ENCODE peak calls at places on chromosome 10, in four cellular contexts. O is tibial nerve, G is gastrocnemius medialis, T is A549. M is an unnamed sample.

GRCh38 chr10:109899578-109900355 is 23.5 kb downstream of the XPNPEP1 start:
- DNase-seq in O (peak), G (peak), T (no peak), M (no peak)

GRCh38 chr10:67705921-67706320 is 9.9 kb upstream of the CTNNA3 start:
- DNase-seq in O (no peak), G (no peak), T (no peak), M (no peak)

GRCh38 chr10:86203162-86203905 is 163.3 kb downstream of the GRID1 start:
- DNase-seq in O (no peak), G (no peak), T (no peak), M (no peak)

GRCh38 chr10:114551310-114551972 is 106.6 kb downstream of the ABLIM1 start:
- DNase-seq in O (peak), G (peak), T (no peak), M (no peak)

GRCh38 chr10:46094931-46095755 is 49.1 kb upstream of the MSMB start:
- DNase-seq in O (no peak), G (no peak), T (no peak), M (no peak)

GRCh38 chr10:12337973-12338372 is 11.4 kb upstream of the CAMK1D start:
- DNase-seq in O (no peak), G (no peak), T (no peak), M (no peak)

GRCh38 chr10:99872367-99873162 is 90.1 kb downstream of the ABCC2 start:
- DNase-seq in O (no peak), G (peak), T (no peak), M (no peak)

GRCh38 chr10:120400601-120401000 is 56.4 kb upstream of the PLPP4 start:
- DNase-seq in O (no peak), G (no peak), T (no peak), M (no peak)

GRCh38 chr10:7972367-7972766 is 82.1 kb upstream of the GATA3 start:
- DNase-seq in O (no peak), G (no peak), T (no peak), M (no peak)

GRCh38 chr10:114647545-114648138 is 10.4 kb downstream of the ABLIM1 start:
- DNase-seq in O (no peak), G (no peak), T (no peak), M (no peak)

GRCh38 chr10:26439436-26440090 is 1.4 kb downstream of the APBB1IP start:
- DNase-seq in O (no peak), G (no peak), T (no peak), M (no peak)

GRCh38 chr10:132642732-132643008 is 105.1 kb downstream of the INPP5A start:
- DNase-seq in O (no peak), G (no peak), T (no peak), M (no peak)

GRCh38 chr10:56622335-56622973 is 261.4 kb upstream of the ZWINT start:
- DNase-seq in O (no peak), G (no peak), T (no peak), M (no peak)

GRCh38 chr10:34305189-34305588 is 509.9 kb downstream of the PARD3 start:
- DNase-seq in O (no peak), G (no peak), T (no peak), M (no peak)

GRCh38 chr10:17910144-17910789 is 41.5 kb upstream of the SLC39A12 start:
- DNase-seq in O (peak), G (no peak), T (peak), M (no peak)

GRCh38 chr10:91604936-91605534 is 27.8 kb downstream of the PPP1R3C start:
- DNase-seq in O (no peak), G (no peak), T (no peak), M (no peak)

GRCh38 chr10:118595598-118596425 is at the start of gene PRLHR:
- DNase-seq in O (no peak), G (no peak), T (peak), M (no peak)

GRCh38 chr10:92756233-92757065 is 66.7 kb downstream of the HHEX start:
- DNase-seq in O (no peak), G (no peak), T (no peak), M (no peak)

GRCh38 chr10:43846187-43846680 is 197.6 kb upstream of the ZNF32 start:
- DNase-seq in O (no peak), G (no peak), T (no peak), M (no peak)

GRCh38 chr10:127999291-127999690 is 92.4 kb downstream of the PTPRE start:
- DNase-seq in O (no peak), G (no peak), T (no peak), M (no peak)

GRCh38 chr10:102503264-102504178 is at the start of gene SUFU:
- DNase-seq in O (peak), G (peak), T (peak), M (peak)

GRCh38 chr10:122363311-122363710 is 11.2 kb upstream of the PLEKHA1 start:
- DNase-seq in O (no peak), G (no peak), T (no peak), M (no peak)

GRCh38 chr10:35934637-35934995 is 292.5 kb upstream of the FZD8 start:
- DNase-seq in O (no peak), G (no peak), T (no peak), M (no peak)

GRCh38 chr10:131206136-131206995 is 105.2 kb downstream of the TCERG1L start:
- DNase-seq in O (no peak), G (no peak), T (no peak), M (no peak)

GRCh38 chr10:1331560-1331959 is 275.4 kb downstream of the WDR37 start:
- DNase-seq in O (no peak), G (no peak), T (no peak), M (no peak)

GRCh38 chr10:16449454-16449853 is 12.6 kb downstream of the PTER start:
- DNase-seq in O (no peak), G (no peak), T (no peak), M (no peak)

GRCh38 chr10:124290095-124290795 is 128.5 kb downstream of the OAT start:
- DNase-seq in O (peak), G (no peak), T (no peak), M (no peak)

GRCh38 chr10:7862121-7862514 is 43.8 kb downstream of the TAF3 start:
- DNase-seq in O (no peak), G (no peak), T (no peak), M (no peak)

GRCh38 chr10:32139223-32140073 is 83.2 kb upstream of the KIF5B start:
- DNase-seq in O (peak), G (peak), T (peak), M (peak)

GRCh38 chr10:132910901-132911711 is 31.3 kb downstream of the CFAP46 start:
- DNase-seq in O (no peak), G (peak), T (no peak), M (no peak)

DNA sequence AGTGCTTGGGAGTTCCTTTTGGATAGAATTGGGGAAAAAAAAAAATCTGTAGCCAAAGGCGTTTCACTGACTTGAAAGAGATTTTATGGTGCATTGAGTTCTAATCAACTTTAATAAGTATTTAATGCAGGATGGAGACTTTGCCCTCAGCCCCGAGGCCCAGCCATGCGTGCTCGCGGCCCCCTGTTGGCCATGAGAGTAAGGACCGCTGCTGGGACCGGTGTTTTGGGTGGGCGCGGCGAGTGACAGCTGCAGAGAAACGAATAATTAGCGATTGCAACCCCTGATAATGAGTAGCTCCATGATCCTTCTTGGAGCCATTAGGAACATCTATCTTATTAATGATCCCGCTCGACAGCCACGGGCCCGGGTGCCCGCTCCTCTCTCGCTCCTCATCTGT is 347.4 kb downstream of the RPS24 start:
- DNase-seq in O (no peak), G (no peak), T (peak), M (no peak)
- TF ChIP-seq CTCF in O (no peak), G (no peak), T (no peak), M (no peak)

GRCh38 chr10:6300106-6300783 is 97.5 kb downstream of the PFKFB3 start:
- DNase-seq in O (peak), G (no peak), T (no peak), M (no peak)
- TF ChIP-seq POLR2A in O (no peak), G (no peak), T (no peak), M (no peak)

DNA sequence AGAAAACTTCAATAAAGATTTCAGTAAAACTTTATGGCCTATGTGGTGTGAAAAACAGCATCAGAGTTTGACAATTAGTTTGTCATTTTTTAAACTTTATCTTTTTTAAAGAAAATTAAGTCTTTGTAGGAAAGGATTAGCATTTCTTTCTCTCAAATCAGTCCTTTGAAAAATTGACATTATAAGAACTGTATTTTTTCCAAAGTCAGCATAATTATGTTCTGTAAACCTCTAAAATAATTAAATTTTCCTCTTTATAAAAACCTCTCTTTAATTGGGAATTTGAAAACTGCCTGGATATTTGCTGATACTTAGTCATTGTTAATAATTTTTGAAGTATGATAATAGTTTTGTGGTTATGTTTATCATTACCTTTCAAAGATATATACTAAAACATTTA is 226.7 kb upstream of the KAT6B start:
- DNase-seq in O (no peak), G (no peak), T (no peak), M (no peak)
- TF ChIP-seq CTCF in O (no peak), G (no peak), T (no peak), M (no peak)

DNA sequence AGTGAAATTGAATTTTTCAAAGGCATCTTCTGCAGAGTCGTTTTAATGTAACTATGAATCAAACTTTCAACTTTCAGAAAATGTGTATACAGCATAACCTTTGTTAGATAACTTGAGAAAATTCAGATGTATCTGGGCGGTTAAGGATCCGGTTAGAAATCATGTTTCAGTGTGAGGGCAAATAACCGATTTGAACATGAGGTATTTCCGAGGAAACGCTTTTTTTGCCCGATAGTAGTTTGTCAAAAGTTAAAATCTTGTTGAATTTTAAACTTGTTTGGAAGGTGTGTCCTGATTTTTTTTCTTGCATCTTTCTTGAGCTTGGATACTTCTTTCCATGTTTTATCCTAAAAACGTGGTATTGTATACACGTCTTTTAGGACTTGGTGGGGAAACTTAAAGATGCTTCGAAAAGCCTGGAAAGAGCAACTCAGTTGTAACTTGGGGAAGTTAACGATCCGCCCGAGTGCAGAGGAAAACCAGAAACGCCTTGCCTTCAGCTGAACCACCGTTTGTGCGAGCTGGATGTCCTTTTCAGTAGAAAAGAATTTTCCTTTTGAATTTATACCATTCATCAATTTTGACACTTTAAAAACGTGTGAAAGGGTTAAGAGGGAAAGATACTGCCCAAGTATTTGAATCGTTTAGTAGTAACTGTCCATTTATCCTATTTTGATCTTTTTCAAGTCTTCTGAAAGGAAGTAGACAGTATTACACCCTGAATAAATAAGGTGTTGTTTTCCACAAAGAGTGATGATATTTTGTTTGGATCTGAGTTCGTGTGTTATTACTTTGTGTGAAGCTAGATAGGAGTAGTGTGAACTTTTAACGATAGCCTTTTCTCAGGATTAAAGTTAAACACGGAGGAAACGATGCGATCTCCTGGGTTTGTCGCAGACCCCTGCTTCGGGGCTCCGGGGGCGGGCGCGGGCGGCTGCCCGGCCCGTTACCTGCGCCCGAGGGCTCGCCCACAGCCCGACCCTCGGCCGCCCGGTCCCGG is 1.0 kb upstream of the BMI1 start:
- DNase-seq in O (no peak), G (no peak), T (no peak), M (no peak)
- TF ChIP-seq POLR2A in O (no peak), G (no peak), T (no peak), M (no peak)

DNA sequence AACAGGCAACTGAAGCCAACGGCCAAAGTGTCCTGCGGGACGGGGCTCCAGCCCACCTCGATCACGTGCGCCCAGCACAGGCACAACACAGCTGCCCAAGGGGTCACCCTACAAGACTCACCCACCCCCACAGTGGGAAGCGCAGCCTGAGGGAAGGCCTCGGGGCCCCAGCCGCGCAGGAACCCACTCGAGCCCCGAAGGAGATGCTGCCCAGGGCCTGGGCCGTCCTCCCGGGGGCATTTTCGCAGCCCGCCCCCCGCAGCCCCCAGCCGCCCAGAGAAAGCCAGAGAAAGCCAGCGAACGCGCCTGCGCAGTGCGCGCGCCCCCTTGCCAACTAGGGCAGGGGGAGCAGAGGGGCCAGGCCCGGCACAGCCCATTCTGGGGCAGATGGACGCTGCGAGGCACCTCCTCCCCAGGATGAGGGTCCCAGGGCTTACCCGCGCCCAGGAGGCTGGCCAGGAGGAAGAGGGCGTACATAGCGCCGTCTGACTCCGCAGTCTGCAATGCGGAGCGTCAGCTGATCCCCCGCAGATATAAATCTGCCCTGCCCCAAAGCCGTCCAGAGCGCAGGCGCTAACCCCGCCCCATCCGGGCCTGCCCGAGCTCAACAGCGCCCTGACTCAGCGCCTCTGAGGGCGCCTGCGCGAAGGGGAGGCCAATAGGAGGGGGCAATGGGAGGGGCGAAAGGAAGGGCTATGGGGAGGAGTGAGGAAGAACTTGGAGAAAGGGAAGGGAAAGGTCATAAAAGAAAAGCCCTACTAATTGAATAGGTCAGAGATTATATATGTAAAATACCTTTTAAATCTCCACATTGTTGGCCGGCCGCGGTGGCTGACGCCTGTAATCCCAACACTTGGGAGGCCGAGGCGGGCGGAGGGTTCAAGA is at the start of gene PSAP:
- DNase-seq in O (peak), G (peak), T (peak), M (peak)
- TF ChIP-seq CTCF in O (no peak), G (no peak), T (no peak), M (no peak)